ENCODE peak calls at places on chromosomes 1 and 21, in nine cellular contexts. N is LNCaP clone FGC; G is central memory CD8-positive, alpha-beta T cell; E is iPS-NIHi11; M is psoas muscle; O is NCI-H1417; U is posterior cingulate gyrus; V is neuronal stem cell; I is left colon. W is an unnamed sample.
A peak's percentile ranks its signal among the peaks of the same experiment; 100 is the strongest.

GRCh38 chr1:93411000-93411399 is 36.9 kb upstream of the FNBP1L start:
- DNase-seq in O (no peak), I (no peak), M (no peak), E (peak; percentile 30), U (no peak), N (peak; percentile 25), G (no peak), V (no peak), W (no peak)

GRCh38 chr1:112646225-112646624 is 26.6 kb downstream of the CAPZA1 start:
- DNase-seq in E (no peak), U (no peak), N (no peak), I (no peak), V (no peak), O (no peak), M (no peak), G (no peak), W (no peak)

GRCh38 chr1:209787551-209787950 is 3.2 kb upstream of the C1orf74 start:
- DNase-seq in G (no peak), M (no peak), I (no peak), O (no peak), V (no peak), E (no peak), U (no peak), N (peak; percentile 96), W (no peak)

GRCh38 chr1:235972316-235973090 is 92.4 kb downstream of the NID1 start:
- DNase-seq in O (peak; percentile 21), I (no peak), M (no peak), G (no peak), E (no peak), V (no peak), U (no peak), N (no peak), W (no peak)

GRCh38 chr1:185284106-185284505 is 32.9 kb downstream of the IVNS1ABP start:
- DNase-seq in I (no peak), V (no peak), O (no peak), E (no peak), G (no peak), N (no peak), U (no peak), M (no peak), W (no peak)

GRCh38 chr1:203796223-203796747 is 862 bp downstream of the ZBED6 start:
- DNase-seq in O (peak; percentile 70), E (no peak), G (no peak), U (no peak), M (no peak), V (no peak), I (peak; percentile 34), N (no peak), W (peak; percentile 1)

GRCh38 chr1:155976062-155976912 is 2.1 kb downstream of the ARHGEF2 start:
- DNase-seq in N (no peak), V (no peak), M (peak; percentile 72), U (peak; percentile 86), E (peak; percentile 81), O (peak; percentile 66), I (peak; percentile 75), G (peak; percentile 44), W (peak; percentile 48)

GRCh38 chr1:44523747-44524146 is 118.7 kb downstream of the RNF220 start:
- DNase-seq in N (no peak), G (no peak), E (no peak), O (peak; percentile 34), V (no peak), U (no peak), I (no peak), M (no peak), W (no peak)

GRCh38 chr21:26389971-26390641 is 183.0 kb downstream of the CYYR1 start:
- DNase-seq in U (peak; percentile 49), N (no peak), M (no peak), O (no peak), E (no peak), V (no peak), I (no peak), G (no peak), W (no peak)